ENCODE peak calls at places on chromosome 18, in four cellular contexts. F is stimulated activated CD8-positive, alpha-beta memory T cell treated with anti-CD3 and anti-CD28 coated beads, Interleukin-2, amount 100 ng/mL, for 1 hour; C is KBM-7; G is AG09309. T is an unnamed sample.

GRCh38 chr18:3902676-3903075 is 452.7 kb downstream of the TGIF1 start:
- DNase-seq in F (no peak), C (no peak), G (no peak), T (no peak)

GRCh38 chr18:13131241-13131640 is 87.3 kb upstream of the LDLRAD4 start:
- DNase-seq in F (no peak), C (no peak), G (no peak), T (no peak)

GRCh38 chr18:51506811-51507210 is 309.3 kb upstream of the MEX3C start:
- DNase-seq in F (no peak), C (no peak), G (no peak), T (no peak)

GRCh38 chr18:2895391-2895790 is 48.6 kb downstream of the EMILIN2 start:
- DNase-seq in F (no peak), C (no peak), G (no peak), T (no peak)

GRCh38 chr18:9494778-9495302 is 19.5 kb downstream of the RALBP1 start:
- DNase-seq in F (no peak), C (peak), G (no peak), T (no peak)

GRCh38 chr18:67354091-67354490 is 162.4 kb downstream of the DSEL start:
- DNase-seq in F (no peak), C (no peak), G (no peak), T (no peak)

GRCh38 chr18:61400714-61401113 is 67.5 kb downstream of the CDH20 start:
- DNase-seq in F (no peak), C (peak), G (peak), T (no peak)

GRCh38 chr18:67651438-67651837 is 134.9 kb upstream of the DSEL start:
- DNase-seq in F (no peak), C (no peak), G (no peak), T (no peak)

GRCh38 chr18:66872277-66872676 is 268.4 kb upstream of the CDH19 start:
- DNase-seq in F (no peak), C (peak), G (no peak), T (no peak)

GRCh38 chr18:42413870-42414269 is 458.8 kb downstream of the PIK3C3 start:
- DNase-seq in F (no peak), C (no peak), G (no peak), T (no peak)

GRCh38 chr18:74541703-74542555 is 7.6 kb downstream of the CNDP1 start:
- DNase-seq in F (no peak), C (no peak), G (no peak), T (no peak)

GRCh38 chr18:49813071-49813320 is 337 bp downstream of the ACAA2 start:
- DNase-seq in F (no peak), C (no peak), G (no peak), T (no peak)

GRCh38 chr18:10499230-10499629 is 26.6 kb upstream of the NAPG start:
- DNase-seq in F (no peak), C (peak), G (no peak), T (no peak)

GRCh38 chr18:60232541-60232940 is 140.0 kb downstream of the MC4R start:
- DNase-seq in F (no peak), C (no peak), G (peak), T (no peak)

T was measured in 8988T.